ENCODE peak calls at places on chromosomes 12 and 14, in nine cellular contexts. O, F, Q, A, Z, D, S, Y and M are unnamed samples.

GRCh38 chr12:124150176-124150575 is 144.7 kb upstream of the RFLNA start:
- DNase-seq in S (no peak), O (no peak), F (no peak), D (no peak), Y (no peak), Z (no peak), Q (no peak), A (no peak), M (no peak)

GRCh38 chr12:1003600-1004271 is 12.7 kb downstream of the ERC1 start:
- DNase-seq in F (no peak), O (no peak), A (no peak), Y (no peak), D (no peak), Z (no peak), Q (no peak), S (peak), M (no peak)

GRCh38 chr14:61695695-61696527 is 598 bp downstream of the HIF1A start:
- DNase-seq in F (peak), D (peak), O (peak), S (no peak), Q (peak), A (peak), Z (no peak), Y (peak), M (peak)

GRCh38 chr12:123132951-123133619 is 17.8 kb downstream of the PITPNM2 start:
- DNase-seq in D (no peak), A (no peak), Z (no peak), Y (no peak), O (no peak), Q (no peak), F (no peak), S (no peak), M (no peak)

GRCh38 chr14:96630281-96630680 is 128.1 kb downstream of the PAPOLA start:
- DNase-seq in O (no peak), S (no peak), Q (no peak), F (no peak), A (no peak), Y (no peak), D (no peak), Z (no peak), M (no peak)

GRCh38 chr14:101374373-101375338 is 186.6 kb upstream of the DIO3 start:
- DNase-seq in Y (no peak), S (no peak), O (no peak), A (no peak), F (no peak), Z (no peak), Q (no peak), D (no peak), M (no peak)

GRCh38 chr12:42541965-42542364 is 47.6 kb downstream of the PRICKLE1 start:
- DNase-seq in Q (no peak), Z (no peak), O (no peak), Y (no peak), S (no peak), A (no peak), D (no peak), F (no peak), M (no peak)

GRCh38 chr14:100822007-100822406 is 3.9 kb upstream of the MEG3 start:
- DNase-seq in F (no peak), A (no peak), Z (no peak), Q (no peak), O (no peak), Y (no peak), S (no peak), D (no peak), M (no peak)

GRCh38 chr12:2750185-2750584 is 44.6 kb upstream of the FKBP4 start:
- DNase-seq in A (no peak), D (no peak), O (no peak), Y (no peak), Z (no peak), Q (no peak), F (no peak), S (no peak), M (no peak)

GRCh38 chr12:16118586-16118985 is 158.9 kb downstream of the SLC15A5 start:
- DNase-seq in S (no peak), D (no peak), Z (no peak), Y (peak), O (no peak), A (no peak), Q (no peak), F (no peak), M (no peak)

GRCh38 chr12:75366629-75367028 is 24.3 kb upstream of the GLIPR1L2 start:
- DNase-seq in S (no peak), Q (peak), D (no peak), Z (peak), F (no peak), Y (no peak), O (no peak), A (no peak), M (no peak)

GRCh38 chr12:46343122-46343852 is 29.3 kb downstream of the SLC38A2 start:
- DNase-seq in D (no peak), Q (no peak), Z (no peak), S (no peak), Y (no peak), A (no peak), F (no peak), O (no peak), M (no peak)

GRCh38 chr12:27974735-27975221 is 2.2 kb upstream of the PTHLH start:
- DNase-seq in O (no peak), Y (peak), A (no peak), F (no peak), D (no peak), Z (no peak), S (no peak), Q (no peak), M (no peak)

GRCh38 chr12:125744201-125744600 is 679.0 kb downstream of the AACS start:
- DNase-seq in A (no peak), Q (no peak), Y (no peak), Z (no peak), S (no peak), O (no peak), D (no peak), F (no peak), M (no peak)

GRCh38 chr12:124621296-124621660 is 53.9 kb upstream of the NCOR2 start:
- DNase-seq in Q (peak), O (peak), Z (no peak), A (no peak), Y (no peak), D (no peak), F (no peak), S (no peak), M (no peak)

GRCh38 chr12:124037341-124037740 is 64.3 kb downstream of the ZNF664 start:
- DNase-seq in D (no peak), F (no peak), Q (no peak), A (no peak), Y (no peak), S (no peak), O (no peak), Z (no peak), M (no peak)

GRCh38 chr12:94207467-94208432 is 59.4 kb downstream of the PLXNC1 start:
- DNase-seq in S (no peak), Y (no peak), A (peak), O (no peak), Q (peak), F (no peak), D (no peak), Z (no peak), M (no peak)

GRCh38 chr14:54769955-54770863 is 132.4 kb downstream of the GCH1 start:
- DNase-seq in F (no peak), S (no peak), Y (peak), D (no peak), Q (no peak), A (no peak), Z (no peak), O (no peak), M (no peak)

GRCh38 chr12:65648461-65648860 is 175.8 kb upstream of the HMGA2 start:
- DNase-seq in Q (peak), Z (no peak), D (no peak), Y (no peak), F (no peak), S (no peak), O (no peak), A (no peak), M (no peak)

GRCh38 chr12:110073049-110073831 is 24.9 kb upstream of the C12orf76 start:
- DNase-seq in A (peak), F (no peak), Q (no peak), Z (no peak), D (no peak), S (no peak), O (peak), Y (no peak), M (no peak)

GRCh38 chr14:32028599-32028998 is 48.5 kb upstream of the ARHGAP5 start:
- DNase-seq in D (no peak), S (no peak), Y (no peak), O (no peak), Q (no peak), Z (no peak), A (no peak), F (no peak), M (no peak)

GRCh38 chr12:105554223-105554678 is 223.8 kb downstream of the C12orf75 start:
- DNase-seq in Q (no peak), O (no peak), S (no peak), D (no peak), Y (peak), F (no peak), A (no peak), Z (no peak), M (no peak)

GRCh38 chr14:51093371-51094281 is 1.3 kb downstream of the TRIM9 start:
- DNase-seq in Z (no peak), Y (peak), D (no peak), S (peak), Q (no peak), O (no peak), F (peak), A (no peak), M (no peak)

GRCh38 chr14:74587363-74587707 is 24.7 kb downstream of the LTBP2 start:
- DNase-seq in Y (no peak), Z (no peak), S (no peak), A (no peak), O (no peak), F (no peak), D (no peak), Q (no peak), M (no peak)

GRCh38 chr12:101941306-101942000 is 64.1 kb downstream of the DRAM1 start:
- DNase-seq in Z (no peak), Q (no peak), D (no peak), A (no peak), Y (no peak), O (no peak), F (no peak), S (no peak), M (no peak)

GRCh38 chr14:57408634-57409033 is 18.2 kb downstream of the NAA30 start:
- DNase-seq in F (no peak), S (no peak), Q (no peak), Y (no peak), Z (no peak), A (no peak), D (no peak), O (no peak), M (no peak)

GRCh38 chr14:34227834-34228662 is 234.0 kb downstream of the SPTSSA start:
- DNase-seq in Q (no peak), S (peak), A (peak), O (peak), Z (no peak), F (peak), D (peak), Y (peak), M (no peak)